ENCODE peak calls at places on chromosomes 16 and 17, in seven cellular contexts. W is HT-29, F is lung, N is suprapubic skin, Q is posterior cingulate gyrus, S is ACHN, U is SJCRH30. I is an unnamed sample.

GRCh38 chr17:83064021-83064731 is 15.2 kb upstream of the METRNL start:
- DNase-seq in N (peak; percentile 57), F (no peak), Q (no peak), U (no peak), W (no peak), S (no peak), I (peak; percentile 8)

GRCh38 chr16:55146939-55147338 is 177.1 kb upstream of the IRX6 start:
- DNase-seq in S (no peak), F (no peak), N (no peak), W (no peak), U (peak; percentile 87), Q (no peak), I (no peak)

GRCh38 chr17:82212331-82213250 is at the start of gene CCDC57:
- DNase-seq in S (peak; percentile 89), F (peak; percentile 79), U (peak; percentile 94), N (peak; percentile 87), Q (peak; percentile 65), W (peak; percentile 70), I (peak; percentile 75)

GRCh38 chr16:1678500-1679098 is 520 bp downstream of the JPT2 start:
- DNase-seq in S (peak; percentile 59), U (peak; percentile 49), N (no peak), W (peak; percentile 61), Q (no peak), F (peak; percentile 38), I (no peak)

GRCh38 chr17:13582776-13583414 is 18.8 kb downstream of the HS3ST3A1 start:
- DNase-seq in W (no peak), U (no peak), F (no peak), Q (no peak), N (no peak), S (no peak), I (no peak)

GRCh38 chr17:41544497-41544896 is 16.4 kb upstream of the KRT19 start:
- DNase-seq in U (no peak), W (peak; percentile 78), S (peak; percentile 41), Q (no peak), F (no peak), N (no peak), I (no peak)

GRCh38 chr16:64196444-64196843 is 925.4 kb downstream of the CDH11 start:
- DNase-seq in U (no peak), N (no peak), F (no peak), S (no peak), W (no peak), Q (no peak), I (no peak)

GRCh38 chr17:82961366-82962162 is 117.8 kb upstream of the METRNL start:
- DNase-seq in Q (no peak), W (peak; percentile 20), U (no peak), F (no peak), N (peak; percentile 55), S (no peak), I (no peak)

GRCh38 chr17:27624555-27624954 is 6.4 kb upstream of the LGALS9 start:
- DNase-seq in F (no peak), S (no peak), U (no peak), W (no peak), N (no peak), Q (no peak), I (no peak)